ENCODE peak calls at places on chromosome 20, in eight cellular contexts. L is right lobe of liver, D is A549, A is adrenal gland, Q is IMR-90, B is uterus, N is gastrocnemius medialis, T is HCT116. R is an unnamed sample.

GRCh38 chr20:48901326-48901725 is 20.2 kb upstream of the ARFGEF2 start:
- DNase-seq in D (no peak), Q (no peak), T (no peak), B (no peak), L (no peak), N (no peak), A (no peak), R (no peak)

GRCh38 chr20:51536116-51537069 is 6.1 kb downstream of the NFATC2 start:
- DNase-seq in T (no peak), L (no peak), B (no peak), D (no peak), N (no peak), Q (no peak), A (no peak), R (no peak)

GRCh38 chr20:44730441-44730840 is 15.2 kb upstream of the KCNK15 start:
- DNase-seq in B (no peak), L (no peak), T (peak; percentile 70), N (no peak), A (no peak), D (peak; percentile 92), Q (peak; percentile 77), R (no peak)

GRCh38 chr20:46438156-46438750 is 31.8 kb upstream of the ELMO2 start:
- DNase-seq in D (peak; percentile 50), L (no peak), A (peak; percentile 27), T (peak; percentile 21), B (no peak), Q (peak; percentile 32), N (no peak), R (no peak)

GRCh38 chr20:25319241-25320034 is 71.2 kb downstream of the ABHD12 start:
- DNase-seq in A (peak; percentile 13), T (no peak), L (no peak), B (no peak), N (no peak), D (no peak), Q (no peak), R (no peak)

GRCh38 chr20:40563296-40563950 is 125.6 kb downstream of the MAFB start:
- DNase-seq in B (no peak), D (peak; percentile 64), A (peak; percentile 54), T (peak; percentile 60), N (peak; percentile 18), L (no peak), Q (no peak), R (no peak)

GRCh38 chr20:59207742-59208357 is 44.2 kb downstream of the ZNF831 start:
- DNase-seq in N (no peak), Q (no peak), T (peak; percentile 16), B (no peak), D (peak; percentile 29), A (peak; percentile 54), L (peak; percentile 54), R (no peak)

GRCh38 chr20:15656124-15656523 is 917.1 kb downstream of the KIF16B start:
- DNase-seq in D (no peak), T (no peak), N (no peak), Q (peak; percentile 33), L (no peak), B (no peak), A (no peak), R (no peak)

GRCh38 chr20:34637245-34638185 is 39.4 kb downstream of the PIGU start:
- DNase-seq in L (peak; percentile 23), T (no peak), A (peak; percentile 57), Q (peak; percentile 80), B (peak; percentile 56), D (peak; percentile 31), N (peak; percentile 60), R (peak; percentile 74)

GRCh38 chr20:17733781-17734304 is 34.1 kb downstream of the BANF2 start:
- DNase-seq in T (no peak), Q (no peak), A (no peak), N (no peak), D (no peak), B (no peak), L (no peak), R (no peak)

GRCh38 chr20:45300961-45301360 is 5.7 kb upstream of the RBPJL start:
- DNase-seq in L (no peak), B (no peak), T (peak; percentile 50), Q (peak; percentile 19), D (peak; percentile 69), N (no peak), A (no peak), R (no peak)

GRCh38 chr20:33791959-33792597 is 19.1 kb upstream of the CHMP4B start:
- DNase-seq in D (peak; percentile 40), T (no peak), Q (peak; percentile 37), A (peak; percentile 57), N (peak; percentile 28), L (no peak), B (peak; percentile 35), R (no peak)

GRCh38 chr20:20369353-20370086 is 1.6 kb downstream of the INSM1 start:
- DNase-seq in L (no peak), Q (no peak), B (no peak), D (peak; percentile 67), A (no peak), T (no peak), N (no peak), R (no peak)

GRCh38 chr20:40431611-40432010 is 257.4 kb downstream of the MAFB start:
- DNase-seq in B (no peak), A (no peak), Q (no peak), L (no peak), T (no peak), N (no peak), D (no peak), R (no peak)

GRCh38 chr20:61037498-61037897 is 214.6 kb upstream of the CDH4 start:
- DNase-seq in B (no peak), N (no peak), A (no peak), D (peak; percentile 9), T (no peak), L (no peak), Q (no peak), R (no peak)

GRCh38 chr20:32467506-32468312 is 109.6 kb downstream of the ASXL1 start:
- DNase-seq in N (no peak), D (no peak), Q (no peak), L (peak; percentile 20), B (no peak), A (no peak), T (no peak), R (no peak)

GRCh38 chr20:6533828-6534388 is 233.6 kb upstream of the BMP2 start:
- DNase-seq in A (no peak), D (no peak), B (no peak), N (no peak), Q (peak; percentile 88), L (no peak), T (no peak), R (no peak)

GRCh38 chr20:4730782-4731181 is 9.1 kb downstream of the PRND start:
- DNase-seq in Q (peak; percentile 11), A (no peak), L (no peak), N (no peak), D (no peak), B (no peak), T (no peak), R (no peak)

GRCh38 chr20:8018928-8019177 is 708 bp downstream of the TMX4 start:
- DNase-seq in B (peak; percentile 25), Q (peak; percentile 15), N (no peak), D (no peak), L (no peak), A (peak; percentile 67), T (no peak), R (no peak)

GRCh38 chr20:38434770-38435554 is at the start of gene SNHG17:
- DNase-seq in B (peak; percentile 88), A (peak; percentile 93), L (peak; percentile 92), D (peak; percentile 98), Q (peak; percentile 96), T (peak; percentile 87), N (peak; percentile 85), R (peak; percentile 87)
- TF ChIP-seq POLR2A in B (peak; percentile 35), A (peak; percentile 74), L (peak; percentile 85), D (peak; percentile 99), Q (peak; percentile 96), T (peak; percentile 91), N (peak; percentile 75), R (peak; percentile 61)

DNA sequence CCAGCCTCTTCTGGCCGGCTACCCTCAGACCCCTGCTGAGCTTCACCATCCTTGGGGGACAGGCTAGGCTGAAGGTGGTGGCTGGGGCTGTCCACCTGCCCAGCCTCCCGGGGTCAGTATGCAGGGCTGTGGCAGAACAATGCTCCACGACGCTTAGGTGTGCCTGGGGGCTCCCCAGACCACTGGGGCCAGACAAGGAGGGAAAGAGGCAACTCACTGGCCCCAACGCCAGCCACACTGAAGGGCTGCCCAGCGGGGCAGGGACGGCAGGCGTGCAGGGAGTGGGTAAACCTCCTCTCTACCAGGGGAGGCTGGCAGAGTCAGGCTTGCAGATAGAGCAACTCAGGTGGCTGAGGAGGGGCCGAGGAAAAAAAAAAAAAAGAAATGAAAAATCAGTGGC is 11.5 kb upstream of the UBE2V1 start:
- DNase-seq in L (no peak), D (no peak), N (no peak), T (no peak), A (no peak), Q (no peak), B (no peak), R (no peak)
- H3K27ac ChIP-seq in L (peak overlapping the region; percentile 34), D (no peak overlapping the region), N (no peak overlapping the region), T (no peak overlapping the region), A (no peak overlapping the region), Q (no peak overlapping the region), B (no peak overlapping the region), R (no peak overlapping the region)

GRCh38 chr20:47801759-47802158 is 16.5 kb upstream of the SULF2 start:
- DNase-seq in Q (no peak), L (no peak), N (no peak), D (no peak), A (no peak), T (no peak), B (no peak), R (no peak)

GRCh38 chr20:47801079-47801478 is 15.8 kb upstream of the SULF2 start:
- DNase-seq in B (no peak), D (no peak), T (no peak), N (no peak), Q (no peak), L (no peak), A (no peak), R (no peak)

GRCh38 chr20:47802226-47802920 is 17.1 kb upstream of the SULF2 start:
- DNase-seq in D (no peak), Q (no peak), T (no peak), N (no peak), B (no peak), A (no peak), L (no peak), R (no peak)

GRCh38 chr20:47799116-47799715 is 13.9 kb upstream of the SULF2 start:
- DNase-seq in A (no peak), B (no peak), N (peak; percentile 17), D (no peak), L (no peak), T (no peak), Q (no peak), R (no peak)

DNA sequence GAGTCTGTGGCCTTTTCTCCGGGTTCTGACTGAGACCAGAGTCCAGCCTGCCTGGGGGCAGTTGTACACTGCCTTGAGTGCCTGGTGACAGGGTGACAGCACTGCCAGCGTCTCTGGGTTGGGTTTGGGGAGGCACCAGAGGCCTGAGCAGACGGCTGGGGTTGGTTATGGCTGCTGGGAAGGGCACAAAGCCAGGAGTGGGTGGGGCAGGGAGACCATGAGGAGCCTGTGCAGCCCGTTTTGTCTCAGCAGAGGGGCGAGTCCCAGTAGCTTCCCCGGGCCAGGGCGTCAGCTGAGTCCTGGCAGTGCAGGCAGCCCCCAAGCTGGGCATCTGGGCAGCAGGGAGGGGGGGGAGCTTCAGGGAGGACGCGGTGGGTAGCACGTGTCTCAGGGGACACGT is 15.3 kb upstream of the SULF2 start:
- DNase-seq in Q (no peak), N (no peak), A (no peak), D (no peak), L (no peak), B (no peak), T (no peak), R (no peak)
- TF ChIP-seq POLR2A in Q (no peak), N (no peak), A (no peak), D (no peak), L (no peak), B (no peak), T (no peak), R (no peak)

GRCh38 chr20:23634985-23635767 is 2.6 kb downstream of the CST3 start:
- DNase-seq in A (peak; percentile 55), T (no peak), N (peak; percentile 99), D (no peak), Q (no peak), B (no peak), L (peak; percentile 81), R (peak; percentile 72)
- H3K27ac ChIP-seq in A (no peak overlapping the region), T (no peak overlapping the region), N (peak overlapping the region; percentile 96), D (no peak overlapping the region), Q (no peak overlapping the region), B (peak overlapping the region; percentile 60), L (no peak overlapping the region), R (peak overlapping the region; percentile 99)

R was measured in tibial nerve.